ENCODE peak calls at places on chromosomes 11 and 22, in six cellular contexts. M, V, Q, C, Z and L are unnamed samples. For H3K9me3, the result is how much of the 10 kb centered on the place peaks cover.

GRCh38 chr11:119874660-119875238 is 145.7 kb upstream of the NECTIN1 start:
- DNase-seq in M (no peak), V (no peak), Q (no peak), C (no peak), Z (no peak), L (no peak)

GRCh38 chr11:68099474-68100405 is 21.4 kb downstream of the CHKA start:
- DNase-seq in M (peak), V (peak), Q (no peak), C (no peak), Z (no peak), L (no peak)

GRCh38 chr22:42811510-42811909 is 45.6 kb downstream of the ARFGAP3 start:
- DNase-seq in M (no peak), V (no peak), Q (no peak), C (no peak), Z (peak), L (no peak)

GRCh38 chr11:46363455-46363920 is 16.2 kb downstream of the DGKZ start:
- DNase-seq in M (no peak), V (no peak), Q (no peak), C (no peak), Z (no peak), L (no peak)

GRCh38 chr22:47474895-47475294 is 712.4 kb downstream of the TBC1D22A start:
- DNase-seq in M (no peak), V (no peak), Q (no peak), C (peak), Z (no peak), L (no peak)

GRCh38 chr11:91230647-91231046 is 994.0 kb upstream of the FAT3 start:
- DNase-seq in M (no peak), V (no peak), Q (no peak), C (no peak), Z (no peak), L (no peak)

GRCh38 chr22:24247011-24247507 is 2.2 kb upstream of the GGT5 start:
- DNase-seq in M (no peak), V (no peak), Q (no peak), C (no peak), Z (no peak), L (no peak)

GRCh38 chr22:40182231-40182835 is 4.6 kb downstream of the TNRC6B start:
- DNase-seq in M (no peak), V (no peak), Q (no peak), C (no peak), Z (no peak), L (no peak)

GRCh38 chr11:35066029-35066428 is 72.9 kb upstream of the CD44 start:
- DNase-seq in M (no peak), V (no peak), Q (no peak), C (no peak), Z (no peak), L (no peak)
- H3K9me3 ChIP-seq in M (under half), V (under half), Q (under half), C (under half), Z (under half), L (under half)

GRCh38 chr11:25048632-25049031 is 551.8 kb downstream of the LUZP2 start:
- DNase-seq in M (no peak), V (no peak), Q (no peak), C (no peak), Z (no peak), L (no peak)
- H3K9me3 ChIP-seq in M (under half), V (under half), Q (under half), C (under half), Z (under half), L (under half)

GRCh38 chr11:44326615-44327475 is 16.9 kb upstream of the ALX4 start:
- DNase-seq in M (no peak), V (no peak), Q (no peak), C (no peak), Z (no peak), L (no peak)
- H3K9me3 ChIP-seq in M (under half), V (under half), Q (under half), C (under half), Z (under half), L (under half)

GRCh38 chr11:50246183-50246582 is 213.5 kb downstream of the OR4C45 start:
- DNase-seq in M (no peak), V (no peak), Q (no peak), C (no peak), Z (no peak), L (no peak)
- H3K9me3 ChIP-seq in M (under half), V (under half), Q (under half), C (under half), Z (under half), L (under half)

GRCh38 chr11:116986521-116987105 is 111.6 kb downstream of the SIK3 start:
- DNase-seq in M (no peak), V (peak), Q (no peak), C (no peak), Z (no peak), L (no peak)
- H3K9me3 ChIP-seq in M (under half), V (under half), Q (under half), C (under half), Z (under half), L (under half)

GRCh38 chr22:49331223-49331815 is 496.4 kb downstream of the BRD1 start:
- DNase-seq in M (peak), V (no peak), Q (no peak), C (no peak), Z (no peak), L (no peak)
- H3K9me3 ChIP-seq in M (under half), V (under half), Q (half or more), C (under half), Z (under half), L (under half)

GRCh38 chr22:48600681-48601080 is 1227.0 kb downstream of the BRD1 start:
- DNase-seq in M (no peak), V (no peak), Q (no peak), C (no peak), Z (no peak), L (no peak)
- H3K9me3 ChIP-seq in M (under half), V (under half), Q (half or more), C (under half), Z (under half), L (under half)